ENCODE peak calls at places on chromosome 16, in four cellular contexts. N is stomach, U is upper lobe of left lung, P is esophagus muscularis mucosa. D is an unnamed sample.

GRCh38 chr16:48300391-48300856 is 53.1 kb upstream of the ABCC11 start:
- DNase-seq in P (no peak), N (no peak), U (peak), D (no peak)

GRCh38 chr16:70711211-70711978 is 25.5 kb upstream of the MTSS2 start:
- DNase-seq in N (no peak), P (no peak), U (peak), D (no peak)

GRCh38 chr16:15440852-15441251 is 6.5 kb downstream of the BMERB1 start:
- DNase-seq in P (no peak), N (no peak), U (no peak), D (no peak)

GRCh38 chr16:81908466-81909230 is 102.6 kb downstream of the SDR42E1 start:
- DNase-seq in P (no peak), U (no peak), N (no peak), D (no peak)

GRCh38 chr16:57258910-57259475 is 13.9 kb downstream of the ARL2BP start:
- DNase-seq in N (peak), P (no peak), U (peak), D (no peak)

GRCh38 chr16:8173111-8173644 is 417.1 kb downstream of the TMEM114 start:
- DNase-seq in P (no peak), N (peak), U (peak), D (no peak)

GRCh38 chr16:71883193-71883848 is 661 bp downstream of the ZNF821 start:
- DNase-seq in N (no peak), P (no peak), U (peak), D (no peak)

GRCh38 chr16:47053895-47054294 is 80.4 kb upstream of the DNAJA2 start:
- DNase-seq in N (no peak), P (no peak), U (no peak), D (no peak)

GRCh38 chr16:3004781-3005284 is 7.9 kb upstream of the CLDN9 start:
- DNase-seq in U (peak), N (peak), P (no peak), D (no peak)

GRCh38 chr16:85308585-85309540 is 196.6 kb upstream of the CIBAR2 start:
- DNase-seq in N (no peak), U (no peak), P (no peak), D (no peak)

GRCh38 chr16:89499767-89500166 is 8.4 kb upstream of the SPG7 start:
- DNase-seq in P (no peak), U (no peak), N (no peak), D (no peak)

GRCh38 chr16:48064971-48065370 is 90.8 kb downstream of the ABCC12 start:
- DNase-seq in U (no peak), P (no peak), N (no peak), D (no peak)

GRCh38 chr16:3503513-3503912 is 2.7 kb downstream of the CLUAP1 start:
- DNase-seq in U (no peak), P (no peak), N (no peak), D (no peak)

GRCh38 chr16:58461640-58462039 is 38.3 kb upstream of the NDRG4 start:
- DNase-seq in U (no peak), P (no peak), N (no peak), D (no peak)

GRCh38 chr16:10126686-10127085 is 55.5 kb downstream of the GRIN2A start:
- DNase-seq in P (no peak), U (no peak), N (no peak), D (no peak)

GRCh38 chr16:71353736-71354135 is 4.8 kb upstream of the CALB2 start:
- DNase-seq in N (no peak), U (no peak), P (no peak), D (no peak)

GRCh38 chr16:88464447-88465318 is 11.6 kb downstream of the ZFPM1 start:
- DNase-seq in N (no peak), U (no peak), P (no peak), D (no peak)

GRCh38 chr16:57627184-57627871 is 1.1 kb upstream of the ADGRG1 start:
- DNase-seq in P (no peak), N (no peak), U (no peak), D (no peak)

GRCh38 chr16:4639899-4640509 is 15.4 kb downstream of the MGRN1 start:
- DNase-seq in P (no peak), N (no peak), U (no peak), D (no peak)

GRCh38 chr16:68085259-68086071 is at the start of gene NFATC3:
- DNase-seq in P (peak), U (peak), N (peak), D (no peak)

GRCh38 chr16:14560523-14560922 is 69.5 kb downstream of the PARN start:
- DNase-seq in P (no peak), N (no peak), U (no peak), D (no peak)

GRCh38 chr16:8656376-8656775 is 18.0 kb upstream of the ABAT start:
- DNase-seq in P (no peak), U (no peak), N (no peak), D (no peak)

GRCh38 chr16:3171855-3172593 is 16.0 kb upstream of the OR1F1 start:
- DNase-seq in N (no peak), P (no peak), U (no peak), D (no peak)

GRCh38 chr16:27374794-27375499 is 27.0 kb upstream of the IL21R start:
- DNase-seq in P (no peak), U (peak), N (peak), D (peak)

GRCh38 chr16:14225457-14225856 is 154.3 kb downstream of the MRTFB start:
- DNase-seq in P (no peak), N (no peak), U (no peak), D (no peak)

GRCh38 chr16:6096931-6097665 is 999.5 kb upstream of the EEF2KMT start:
- DNase-seq in P (no peak), U (no peak), N (no peak), D (no peak)

GRCh38 chr16:70691223-70692129 is 5.6 kb upstream of the MTSS2 start:
- DNase-seq in N (peak), P (no peak), U (no peak), D (no peak)

GRCh38 chr16:25219070-25219737 is 2.5 kb downstream of the AQP8 start:
- DNase-seq in N (peak), P (no peak), U (no peak), D (no peak)

GRCh38 chr16:4661661-4662060 is 31.7 kb upstream of the NUDT16L1 start:
- DNase-seq in N (peak), P (no peak), U (peak), D (no peak)

GRCh38 chr16:66474750-66475199 is 47.7 kb downstream of the BEAN1 start:
- DNase-seq in N (no peak), P (no peak), U (no peak), D (no peak)

GRCh38 chr16:66477028-66477515 is 50.0 kb downstream of the BEAN1 start:
- DNase-seq in U (no peak), P (no peak), N (no peak), D (no peak)

GRCh38 chr16:66478733-66479511 is 51.8 kb downstream of the BEAN1 start:
- DNase-seq in U (peak), P (no peak), N (peak), D (no peak)

GRCh38 chr16:66475232-66475631 is 48.1 kb downstream of the BEAN1 start:
- DNase-seq in N (no peak), U (no peak), P (no peak), D (no peak)

GRCh38 chr16:66476328-66477027 is 49.4 kb downstream of the BEAN1 start:
- DNase-seq in U (no peak), P (no peak), N (no peak), D (no peak)
- TF ChIP-seq POLR2AphosphoS5 in U (no peak), P (no peak), N (no peak), D (no peak)

GRCh38 chr16:79599837-79600635 is 501 bp downstream of the MAF start:
- DNase-seq in U (peak), N (peak), P (no peak), D (no peak)
- TF ChIP-seq POLR2AphosphoS5 in U (peak), N (peak), P (no peak), D (no peak)

DNA sequence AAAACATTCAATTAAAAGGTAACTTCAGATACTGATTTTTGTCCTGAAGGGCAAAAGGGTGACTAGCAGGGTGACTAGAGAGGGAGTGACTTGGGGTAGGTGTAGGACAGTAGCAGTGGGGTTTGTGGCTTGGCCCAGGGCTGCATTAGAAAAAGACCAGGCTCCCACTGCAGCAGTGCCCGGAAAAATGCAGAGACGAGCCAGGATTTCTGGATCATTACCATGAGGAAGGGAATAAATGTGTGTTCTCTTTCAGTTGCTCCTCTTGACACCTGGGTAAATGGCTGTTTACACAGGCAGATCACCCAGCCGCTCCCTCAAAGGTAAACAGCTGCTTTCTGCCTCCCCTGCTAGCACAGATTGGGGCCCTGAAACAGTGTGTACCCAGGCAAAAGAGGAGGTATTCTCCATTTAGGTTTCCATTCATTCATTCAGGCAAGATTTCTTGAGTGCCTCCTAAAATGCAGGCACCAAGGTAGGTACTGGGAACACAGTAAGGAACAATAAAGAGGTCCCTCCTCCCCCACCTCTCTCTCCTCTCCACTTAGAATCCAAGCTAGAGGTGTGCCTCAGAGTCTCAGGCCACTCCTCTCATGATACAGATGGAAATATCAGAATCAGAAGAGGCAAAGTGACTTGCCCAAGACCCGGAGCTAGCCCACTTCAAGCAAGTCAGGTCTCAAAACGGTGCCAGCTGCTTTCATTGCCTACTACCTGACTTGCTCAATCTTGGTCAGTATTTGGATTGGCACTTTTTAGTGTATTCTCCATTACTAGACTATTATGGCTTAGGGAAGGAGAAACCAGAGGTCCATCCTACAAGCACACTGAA is 15.2 kb upstream of the TOX3 start:
- DNase-seq in U (peak), N (peak), P (peak), D (no peak)
- TF ChIP-seq POLR2AphosphoS5 in U (no peak), N (peak), P (no peak), D (no peak)

GRCh38 chr16:524274-525011 is 3.1 kb upstream of the CAPN15 start:
- DNase-seq in U (no peak), N (no peak), P (no peak), D (no peak)
- TF ChIP-seq POLR2AphosphoS5 in U (no peak), N (no peak), P (no peak), D (no peak)

GRCh38 chr16:30351001-30351441 is 4.1 kb downstream of the CD2BP2 start:
- DNase-seq in N (no peak), U (no peak), P (no peak), D (no peak)

GRCh38 chr16:30350134-30350871 is 4.8 kb downstream of the CD2BP2 start:
- DNase-seq in P (no peak), N (no peak), U (peak), D (no peak)

GRCh38 chr16:30352488-30353401 is 2.4 kb downstream of the CD2BP2 start:
- DNase-seq in P (no peak), N (no peak), U (no peak), D (peak)

GRCh38 chr16:30353438-30354129 is 1.5 kb downstream of the CD2BP2 start:
- DNase-seq in P (no peak), U (no peak), N (no peak), D (no peak)

DNA sequence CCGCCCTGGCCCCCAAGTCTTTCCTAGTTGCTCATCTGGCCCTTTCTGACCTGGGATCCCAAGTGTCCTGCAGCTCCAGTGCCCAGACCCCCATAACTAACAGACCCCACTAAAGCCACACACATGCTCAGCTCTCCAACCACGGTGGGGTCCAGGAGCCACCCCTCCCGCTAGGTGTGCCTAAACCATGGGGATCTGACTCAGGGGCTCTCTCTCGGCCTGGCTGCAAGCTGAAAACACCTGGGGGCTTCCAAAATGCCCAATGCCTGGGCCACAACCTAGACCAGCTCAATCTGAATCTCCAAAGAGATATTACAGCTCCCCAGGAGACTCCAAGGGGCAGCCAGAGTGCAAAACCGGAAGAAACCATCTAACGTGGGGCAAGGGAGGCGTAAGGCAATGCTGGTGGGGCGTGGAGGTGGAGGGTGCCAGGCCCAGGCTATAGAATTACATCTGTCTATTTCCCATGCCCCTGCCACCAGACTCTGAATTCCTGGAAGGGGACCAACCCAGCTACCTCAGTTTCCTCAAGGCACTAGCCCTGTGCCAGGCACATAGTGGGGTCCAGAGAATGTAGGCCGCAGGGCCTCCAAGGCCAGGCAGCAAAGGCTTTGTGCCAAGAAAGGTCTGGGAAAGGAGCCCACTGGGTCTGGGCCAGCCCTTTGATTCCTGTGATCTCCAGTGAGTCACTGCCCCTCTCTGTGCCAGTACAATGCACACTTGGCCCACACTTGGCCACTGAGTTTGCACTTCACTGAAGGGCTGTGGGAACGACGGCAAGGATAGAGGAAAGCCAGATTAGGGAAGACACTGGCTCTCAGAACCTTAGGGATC is 3.3 kb downstream of the CD2BP2 start:
- DNase-seq in N (peak), U (peak), P (peak), D (peak)
- TF ChIP-seq POLR2AphosphoS5 in N (peak), U (no peak), P (peak), D (peak)

GRCh38 chr16:84013787-84014569 is 28.6 kb downstream of the SLC38A8 start:
- DNase-seq in N (peak), U (peak), P (no peak), D (no peak)

GRCh38 chr16:84018710-84019109 is 23.9 kb downstream of the SLC38A8 start:
- DNase-seq in P (no peak), U (no peak), N (no peak), D (no peak)

GRCh38 chr16:84015399-84015798 is 27.2 kb downstream of the SLC38A8 start:
- DNase-seq in N (no peak), P (no peak), U (no peak), D (no peak)

GRCh38 chr16:84016477-84016876 is 26.1 kb downstream of the SLC38A8 start:
- DNase-seq in N (no peak), P (no peak), U (no peak), D (no peak)

GRCh38 chr16:84014570-84015327 is 27.8 kb downstream of the SLC38A8 start:
- DNase-seq in N (no peak), P (no peak), U (no peak), D (no peak)
- TF ChIP-seq POLR2AphosphoS5 in N (no peak), P (no peak), U (no peak), D (no peak)

GRCh38 chr16:11497329-11497805 is 89.4 kb downstream of the LITAF start:
- DNase-seq in U (peak), P (peak), N (peak), D (peak)
- TF ChIP-seq POLR2AphosphoS5 in U (peak), P (peak), N (no peak), D (peak)